ENCODE peak calls at places on chromosomes 5 and 9, in nine cellular contexts. N is NCI-H1436; M is C1 segment of cervical spinal cord; X is RCC 7860; D is AG08396; Y is CD4-positive, alpha-beta T cell; E is aorta; U is NCI-H2227 treated with DMSO at 0.1 percent for 48 hours; L is occipital lobe. H is an unnamed sample.
A peak's percentile ranks its signal among the peaks of the same experiment; 100 is the strongest.

GRCh38 chr5:170757182-170757601 is 26.3 kb upstream of the GABRP start:
- DNase-seq in N (no peak), M (no peak), X (no peak), D (no peak), Y (no peak), E (no peak), U (no peak), L (no peak), H (no peak)

GRCh38 chr9:124216474-124217176 is 41.1 kb upstream of the NEK6 start:
- DNase-seq in N (no peak), M (no peak), X (no peak), D (no peak), Y (peak; percentile 9), E (peak; percentile 63), U (no peak), L (no peak), H (no peak)

GRCh38 chr5:30871191-30871590 is 322.3 kb upstream of the CDH6 start:
- DNase-seq in N (no peak), M (no peak), X (no peak), D (no peak), Y (no peak), E (no peak), U (no peak), L (no peak), H (no peak)

GRCh38 chr9:12735669-12736068 is 39.2 kb upstream of the LURAP1L start:
- DNase-seq in N (no peak), M (no peak), X (no peak), D (no peak), Y (no peak), E (no peak), U (no peak), L (no peak), H (no peak)

GRCh38 chr5:159449925-159450324 is 119.6 kb upstream of the IL12B start:
- DNase-seq in N (no peak), M (no peak), X (peak; percentile 72), D (no peak), Y (no peak), E (no peak), U (no peak), L (no peak), H (no peak)

GRCh38 chr5:109316631-109317030 is 93.1 kb downstream of the PJA2 start:
- DNase-seq in N (no peak), M (no peak), X (peak; percentile 57), D (peak; percentile 50), Y (no peak), E (no peak), U (no peak), L (no peak), H (no peak)

GRCh38 chr9:38622083-38622674 is 1.8 kb upstream of the ANKRD18A start:
- DNase-seq in N (no peak), M (peak; percentile 40), X (no peak), D (no peak), Y (no peak), E (no peak), U (peak; percentile 8), L (no peak), H (peak; percentile 37)

GRCh38 chr9:133089271-133089671 is 27.5 kb downstream of the CEL start:
- DNase-seq in N (peak; percentile 63), M (no peak), X (no peak), D (no peak), Y (no peak), E (no peak), U (no peak), L (no peak), H (peak; percentile 71)

GRCh38 chr9:131036071-131036470 is 27.1 kb downstream of the LAMC3 start:
- DNase-seq in N (no peak), M (no peak), X (no peak), D (no peak), Y (no peak), E (no peak), U (no peak), L (no peak), H (no peak)

GRCh38 chr5:84149094-84149493 is 235.6 kb downstream of the EDIL3 start:
- DNase-seq in N (no peak), M (no peak), X (no peak), D (no peak), Y (no peak), E (no peak), U (no peak), L (no peak), H (no peak)

GRCh38 chr5:141343242-141343952 is at the start of gene PCDHGA3:
- DNase-seq in N (no peak), M (no peak), X (no peak), D (peak; percentile 67), Y (no peak), E (no peak), U (no peak), L (no peak), H (no peak)

GRCh38 chr9:36461341-36461740 is 61.3 kb upstream of the RNF38 start:
- DNase-seq in N (no peak), M (no peak), X (no peak), D (no peak), Y (no peak), E (no peak), U (no peak), L (no peak), H (no peak)

GRCh38 chr5:11459716-11460115 is 444.5 kb downstream of the CTNND2 start:
- DNase-seq in N (no peak), M (no peak), X (no peak), D (no peak), Y (no peak), E (no peak), U (no peak), L (no peak), H (no peak)

GRCh38 chr5:142621227-142621626 is 64.7 kb downstream of the FGF1 start:
- DNase-seq in N (no peak), M (no peak), X (no peak), D (peak; percentile 64), Y (no peak), E (no peak), U (no peak), L (no peak), H (no peak)